ENCODE peak calls at places on chromosomes 1 and 21, in eight cellular contexts. E is AG09309; G is activated T-helper 1 cell treated with anti-CD3 and anti-CD28 coated beads, Interleukin-2, amount 50 U/mL, for 16 hours; N is CD8-positive, alpha-beta T cell; Q is psoas muscle; C is adrenal gland; F is HCT116; B is non-pigmented ciliary epithelial cell. V is an unnamed sample.

GRCh38 chr1:222641269-222641948 is 23.5 kb downstream of the MIA3 start:
- DNase-seq in E (no peak), G (no peak), N (no peak), Q (no peak), C (no peak), F (no peak), B (no peak), V (no peak)

GRCh38 chr1:207841318-207841717 is 69.6 kb downstream of the CD34 start:
- DNase-seq in E (no peak), G (no peak), N (no peak), Q (no peak), C (no peak), F (no peak), B (no peak), V (no peak)

GRCh38 chr21:34511154-34511553 is 856 bp downstream of the KCNE1 start:
- DNase-seq in E (no peak), G (no peak), N (no peak), Q (no peak), C (no peak), F (no peak), B (no peak), V (no peak)

GRCh38 chr1:228308085-228308601 is 98.5 kb downstream of the TRIM11 start:
- DNase-seq in E (no peak), G (peak), N (no peak), Q (peak), C (no peak), F (no peak), B (no peak), V (no peak)

GRCh38 chr1:61980561-61980960 is 214.1 kb upstream of the L1TD1 start:
- DNase-seq in E (no peak), G (no peak), N (no peak), Q (no peak), C (no peak), F (no peak), B (no peak), V (no peak)

GRCh38 chr1:20787100-20787774 is at the start of gene HP1BP3:
- DNase-seq in E (no peak), G (peak), N (peak), Q (peak), C (peak), F (no peak), B (no peak), V (peak)

GRCh38 chr1:206691604-206692003 is 6.9 kb downstream of the MAPKAPK2 start:
- DNase-seq in E (no peak), G (no peak), N (no peak), Q (peak), C (peak), F (no peak), B (no peak), V (no peak)

GRCh38 chr1:109877320-109877771 is 33.3 kb upstream of the CSF1 start:
- DNase-seq in E (peak), G (no peak), N (no peak), Q (peak), C (peak), F (no peak), B (peak), V (no peak)

GRCh38 chr1:242243472-242243871 is 244.6 kb upstream of the MAP1LC3C start:
- DNase-seq in E (no peak), G (no peak), N (no peak), Q (no peak), C (no peak), F (no peak), B (no peak), V (no peak)

GRCh38 chr21:42245348-42246185 is 26.6 kb downstream of the ABCG1 start:
- DNase-seq in E (no peak), G (no peak), N (no peak), Q (peak), C (peak), F (no peak), B (no peak), V (no peak)

GRCh38 chr1:66641851-66642473 is 108.0 kb downstream of the SGIP1 start:
- DNase-seq in E (no peak), G (no peak), N (no peak), Q (no peak), C (no peak), F (no peak), B (no peak), V (no peak)

GRCh38 chr1:100137602-100138001 is 4.6 kb downstream of the TRMT13 start:
- DNase-seq in E (no peak), G (no peak), N (no peak), Q (no peak), C (no peak), F (no peak), B (no peak), V (no peak)

GRCh38 chr1:44590475-44590874 is 83.8 kb downstream of the TMEM53 start:
- DNase-seq in E (no peak), G (no peak), N (no peak), Q (no peak), C (peak), F (no peak), B (no peak), V (no peak)

GRCh38 chr1:151975311-151976014 is 18.2 kb downstream of the S100A10 start:
- DNase-seq in E (no peak), G (no peak), N (no peak), Q (no peak), C (no peak), F (no peak), B (no peak), V (no peak)

GRCh38 chr1:178528219-178528962 is 15.5 kb downstream of the TEX35 start:
- DNase-seq in E (no peak), G (no peak), N (no peak), Q (no peak), C (no peak), F (no peak), B (no peak), V (no peak)

GRCh38 chr1:154943649-154944421 is 7.3 kb upstream of the PMVK start:
- DNase-seq in E (no peak), G (no peak), N (no peak), Q (peak), C (peak), F (no peak), B (no peak), V (peak)

GRCh38 chr1:86502721-86503430 is 34.1 kb downstream of the CLCA1 start:
- DNase-seq in E (no peak), G (no peak), N (no peak), Q (no peak), C (peak), F (no peak), B (no peak), V (no peak)

GRCh38 chr21:33238146-33238545 is 8.4 kb downstream of the IFNAR2 start:
- DNase-seq in E (no peak), G (no peak), N (no peak), Q (no peak), C (no peak), F (no peak), B (no peak), V (no peak)